ENCODE peak calls at places on chromosomes 5 and 9, in eight cellular contexts. V, P, A, O, S, M, W and U are unnamed samples.
A peak's percentile ranks its signal among the peaks of the same experiment; 100 is the strongest.

GRCh38 chr5:96149546-96149945 is 187.9 kb upstream of the ELL2 start:
- DNase-seq in M (no peak), P (no peak), W (no peak), V (no peak), S (no peak), O (no peak), A (no peak), U (no peak)

GRCh38 chr5:172412724-172413260 is 41.5 kb downstream of the SH3PXD2B start:
- DNase-seq in M (peak; percentile 58), S (peak; percentile 92), V (peak; percentile 55), O (peak; percentile 93), W (no peak), A (no peak), P (peak; percentile 80), U (peak; percentile 93)

GRCh38 chr5:45795458-45795857 is 99.3 kb upstream of the HCN1 start:
- DNase-seq in O (no peak), A (no peak), V (no peak), P (no peak), S (no peak), W (no peak), M (no peak), U (no peak)

GRCh38 chr5:135880278-135880677 is 15.4 kb downstream of the IL9 start:
- DNase-seq in O (no peak), M (no peak), A (peak; percentile 74), V (no peak), P (no peak), S (no peak), W (peak; percentile 15), U (no peak)

GRCh38 chr9:111916234-111916645 is 19.6 kb downstream of the UGCG start:
- DNase-seq in M (no peak), W (no peak), V (no peak), S (no peak), A (no peak), P (no peak), O (no peak), U (no peak)

GRCh38 chr5:89351232-89351631 is 468.2 kb upstream of the MEF2C start:
- DNase-seq in A (no peak), V (no peak), P (no peak), S (no peak), M (no peak), O (no peak), W (no peak), U (no peak)

GRCh38 chr5:178288373-178289368 is 56.1 kb upstream of the PHYKPL start:
- DNase-seq in P (no peak), O (no peak), V (peak; percentile 22), W (no peak), S (no peak), A (no peak), M (no peak), U (no peak)

GRCh38 chr5:137218471-137218870 is 280.7 kb downstream of the SPOCK1 start:
- DNase-seq in O (no peak), W (no peak), M (no peak), P (peak; percentile 31), A (no peak), S (no peak), V (no peak), U (no peak)

GRCh38 chr5:90015584-90016018 is 394.0 kb downstream of the CETN3 start:
- DNase-seq in O (no peak), S (no peak), W (no peak), A (no peak), P (no peak), V (no peak), M (no peak), U (no peak)

GRCh38 chr5:159106193-159106568 is 6.5 kb upstream of the EBF1 start:
- DNase-seq in V (no peak), P (no peak), M (no peak), O (no peak), W (no peak), A (no peak), S (no peak), U (no peak)

GRCh38 chr5:52727001-52727400 is 60.7 kb upstream of the ITGA1 start:
- DNase-seq in S (no peak), A (no peak), M (no peak), V (no peak), P (no peak), O (no peak), W (no peak), U (no peak)

GRCh38 chr5:52725781-52726180 is 61.9 kb upstream of the ITGA1 start:
- DNase-seq in O (no peak), S (no peak), P (peak; percentile 31), W (no peak), V (peak; percentile 21), M (no peak), A (no peak), U (no peak)

GRCh38 chr5:52727568-52727967 is 60.1 kb upstream of the ITGA1 start:
- DNase-seq in A (no peak), S (no peak), W (no peak), O (peak; percentile 19), M (peak; percentile 31), P (peak; percentile 77), V (no peak), U (no peak)

GRCh38 chr5:52728201-52728600 is 59.5 kb upstream of the ITGA1 start:
- DNase-seq in O (no peak), V (no peak), P (no peak), W (no peak), A (no peak), S (no peak), M (no peak), U (no peak)

DNA sequence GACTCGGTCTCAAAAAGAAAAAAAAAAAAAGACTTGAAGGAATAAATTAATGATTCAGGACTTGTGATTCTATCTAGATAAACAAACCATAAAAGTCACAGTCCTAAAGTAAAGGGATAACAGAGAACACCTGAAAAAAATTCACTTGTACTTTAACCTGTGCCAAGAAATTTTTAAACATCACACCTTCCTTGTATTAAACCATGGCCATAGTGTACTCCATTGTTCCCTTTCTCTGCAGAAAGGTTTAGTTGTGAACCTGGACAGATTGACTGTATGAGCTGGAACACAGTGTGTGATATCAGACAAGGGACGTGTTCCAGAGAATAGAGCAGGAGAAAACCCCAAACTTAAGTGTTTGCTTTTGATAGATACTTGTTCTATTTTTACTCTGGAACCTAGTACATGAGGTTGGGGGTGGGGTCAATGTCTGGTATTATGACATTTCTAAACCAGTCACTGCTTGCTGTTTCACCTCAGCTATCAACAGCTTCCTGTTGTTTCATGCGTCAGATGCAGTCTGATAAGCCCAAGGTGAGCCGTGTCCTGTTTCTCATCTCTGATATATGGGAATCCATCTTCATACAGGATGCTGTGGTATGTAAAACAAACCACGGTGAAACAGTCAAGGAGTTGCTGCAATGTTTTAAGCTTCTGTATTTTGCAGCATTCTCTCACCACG is 62.5 kb upstream of the ITGA1 start:
- DNase-seq in A (no peak), S (no peak), V (no peak), M (peak; percentile 33), W (no peak), P (peak; percentile 45), O (no peak), U (no peak)
- H3K4me3 ChIP-seq in A (no peak overlapping the region), S (no peak overlapping the region), V (no peak overlapping the region), M (no peak overlapping the region), W (no peak overlapping the region), P (no peak overlapping the region), O (no peak overlapping the region), U (no peak overlapping the region)

DNA sequence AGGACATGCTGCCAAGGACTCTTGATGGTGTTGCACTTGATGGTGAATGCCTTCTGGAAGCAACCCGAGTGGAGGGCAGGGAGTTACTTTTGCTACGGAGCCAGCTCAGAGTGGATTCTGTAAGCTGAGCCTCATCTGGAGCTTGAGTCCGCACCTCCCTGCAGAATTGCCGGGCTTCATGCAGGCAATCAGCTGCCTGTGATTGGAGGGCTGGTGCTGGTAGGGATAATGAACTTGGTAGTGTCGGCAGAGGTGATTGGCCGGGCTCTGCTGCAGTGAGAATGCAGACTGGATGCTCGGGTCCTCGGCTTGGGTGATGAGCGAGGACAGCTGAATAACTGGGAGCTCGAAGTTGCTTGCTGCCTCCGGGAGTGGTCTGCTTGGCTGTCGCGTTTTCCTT is 23.1 kb downstream of the SLC25A25 start:
- DNase-seq in V (no peak), S (peak; percentile 57), M (no peak), W (no peak), O (peak; percentile 75), A (peak; percentile 82), P (no peak), U (peak; percentile 91)
- TF ChIP-seq POLR2A in V (no peak), S (peak; percentile 17), M (no peak), W (no peak), O (no peak), A (peak; percentile 28), P (no peak), U (no peak)

DNA sequence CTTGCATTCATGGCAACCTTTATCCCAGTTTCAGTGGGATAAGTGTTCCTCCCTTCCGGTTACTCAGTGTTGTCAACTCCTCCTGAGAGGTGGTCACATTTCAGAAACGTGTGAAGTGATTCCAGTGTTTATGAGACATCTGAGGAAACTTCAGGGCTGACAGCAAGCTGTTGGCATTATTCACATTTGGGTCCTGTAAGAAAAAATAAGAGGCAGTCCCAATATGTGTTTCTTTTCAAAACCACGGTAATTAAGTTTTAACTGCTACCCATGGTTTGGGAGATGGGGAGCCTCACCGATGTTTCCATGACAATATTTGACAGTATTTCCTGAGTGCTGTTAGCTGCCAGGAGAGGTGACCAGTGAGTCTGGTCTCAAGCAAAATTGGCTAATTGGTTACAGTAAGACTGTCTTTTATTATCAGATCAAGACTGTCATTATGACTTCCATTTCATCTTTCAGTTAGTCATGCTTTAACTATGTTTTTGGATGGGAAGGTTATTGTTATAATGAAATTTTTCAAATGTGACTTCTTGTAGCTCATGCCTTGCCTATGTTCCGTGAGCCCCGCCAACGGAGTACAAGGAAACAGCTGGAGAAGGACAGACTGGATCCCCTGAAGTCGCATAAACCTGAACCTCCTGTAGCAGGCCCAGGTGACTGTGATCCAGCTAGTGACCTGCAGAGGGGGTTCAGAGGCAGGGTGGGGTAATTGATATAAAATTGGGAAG is 115.3 kb downstream of the GDNF start:
- DNase-seq in A (no peak), V (no peak), O (no peak), P (no peak), W (no peak), S (no peak), M (no peak), U (no peak)
- TF ChIP-seq CTCF in A (peak; percentile 9), V (no peak), O (no peak), P (no peak), W (peak; percentile 7), S (no peak), M (no peak), U (no peak)

DNA sequence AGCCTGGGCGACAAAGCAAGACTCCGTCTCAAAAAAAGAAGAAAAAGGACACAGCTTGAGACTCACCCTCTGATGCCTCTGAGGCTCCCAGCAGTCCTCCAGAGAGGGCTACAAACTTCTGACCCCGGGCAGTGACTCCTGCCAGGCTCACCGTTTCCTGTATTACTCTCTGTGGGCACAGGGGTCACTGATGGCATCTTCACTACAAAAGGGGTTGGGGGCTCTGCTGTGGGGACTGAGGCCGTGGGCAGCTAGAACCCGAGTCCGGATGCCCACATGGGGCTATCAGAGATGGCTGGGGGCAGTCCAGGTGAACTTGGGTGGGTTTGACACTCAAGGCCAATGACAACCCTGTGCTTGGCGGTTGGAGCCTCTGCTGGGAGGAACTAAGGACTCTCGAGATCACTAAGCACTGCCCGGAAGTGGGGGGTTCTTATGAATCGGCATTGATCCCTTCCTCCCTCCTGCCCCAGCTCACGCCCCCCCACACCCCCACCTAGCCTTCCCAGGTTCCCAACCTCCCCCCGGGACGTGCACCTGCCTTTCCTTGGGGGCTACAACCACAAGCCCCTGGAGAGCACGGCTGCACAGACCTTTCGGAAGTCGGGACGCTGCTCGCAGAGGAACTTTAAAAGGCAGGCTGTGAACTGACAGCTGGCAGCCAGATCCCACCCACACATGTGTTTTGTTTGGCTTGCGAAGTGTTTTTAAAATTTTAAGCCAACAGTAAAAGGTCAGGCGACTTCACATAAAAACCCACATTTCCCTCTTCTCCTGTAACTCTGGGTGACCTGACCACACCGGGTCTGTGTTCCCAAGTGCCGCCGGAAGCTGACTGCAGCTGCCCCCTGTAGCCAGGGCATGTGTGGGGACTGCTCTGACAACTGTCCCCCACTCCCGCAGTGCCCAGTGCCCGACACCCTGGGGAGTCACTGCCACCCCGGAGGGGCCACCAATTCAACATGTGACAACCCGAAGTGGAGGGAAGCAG is 5.0 kb upstream of the RALGDS start:
- DNase-seq in P (no peak), O (peak; percentile 62), M (no peak), A (no peak), S (no peak), W (no peak), V (peak; percentile 69), U (no peak)
- H3K4me3 ChIP-seq in P (no peak overlapping the region), O (no peak overlapping the region), M (peak overlapping the region; percentile 29), A (no peak overlapping the region), S (no peak overlapping the region), W (no peak overlapping the region), V (peak overlapping the region; percentile 16), U (no peak overlapping the region)